ENCODE peak calls at places on chromosomes 2 and 18, in eight cellular contexts. I is epithelial cell of esophagus, J is BJ, O is K562, Q is cardiac fibroblast, L is left ventricle myocardium inferior, X is brain microvascular endothelial cell, C is fibroblast of lung. K is an unnamed sample.

GRCh38 chr2:25492726-25493125 is 151.0 kb upstream of the DNMT3A start:
- DNase-seq in I (no peak), J (no peak), O (no peak), Q (no peak), L (no peak), X (no peak), C (no peak), K (no peak)

GRCh38 chr2:8438996-8439395 is 242.9 kb upstream of the ID2 start:
- DNase-seq in I (no peak), J (no peak), O (no peak), Q (no peak), L (peak; percentile 31), X (no peak), C (no peak), K (no peak)

GRCh38 chr2:64379221-64379620 is 74.7 kb upstream of the LGALSL start:
- DNase-seq in I (no peak), J (no peak), O (no peak), Q (no peak), L (no peak), X (no peak), C (no peak), K (no peak)

GRCh38 chr2:159797468-159798375 is at the start of gene CD302:
- DNase-seq in I (peak; percentile 41), J (no peak), O (peak; percentile 38), Q (peak; percentile 82), L (peak; percentile 86), X (peak; percentile 34), C (peak; percentile 66), K (no peak)

GRCh38 chr2:1674766-1675397 is 69.4 kb downstream of the PXDN start:
- DNase-seq in I (no peak), J (no peak), O (no peak), Q (no peak), L (no peak), X (no peak), C (no peak), K (no peak)

GRCh38 chr2:99970292-99970868 is 172.0 kb downstream of the AFF3 start:
- DNase-seq in I (peak; percentile 5), J (no peak), O (no peak), Q (no peak), L (no peak), X (peak; percentile 5), C (no peak), K (no peak)

GRCh38 chr2:67930156-67930555 is 132.6 kb downstream of the C1D start:
- DNase-seq in I (no peak), J (no peak), O (no peak), Q (no peak), L (no peak), X (no peak), C (no peak), K (no peak)

GRCh38 chr2:11319939-11320338 is 24.5 kb downstream of the ROCK2 start:
- DNase-seq in I (no peak), J (no peak), O (no peak), Q (no peak), L (no peak), X (no peak), C (peak; percentile 56), K (no peak)

GRCh38 chr2:150485114-150485870 is 2.2 kb downstream of the RND3 start:
- DNase-seq in I (peak; percentile 88), J (no peak), O (no peak), Q (peak; percentile 80), L (peak; percentile 77), X (no peak), C (peak; percentile 73), K (no peak)
- TF ChIP-seq CTCF in I (peak; percentile 14), J (no peak), O (no peak), Q (peak; percentile 22), L (peak; percentile 43), X (peak; percentile 55), C (peak; percentile 46), K (peak; percentile 20)

DNA sequence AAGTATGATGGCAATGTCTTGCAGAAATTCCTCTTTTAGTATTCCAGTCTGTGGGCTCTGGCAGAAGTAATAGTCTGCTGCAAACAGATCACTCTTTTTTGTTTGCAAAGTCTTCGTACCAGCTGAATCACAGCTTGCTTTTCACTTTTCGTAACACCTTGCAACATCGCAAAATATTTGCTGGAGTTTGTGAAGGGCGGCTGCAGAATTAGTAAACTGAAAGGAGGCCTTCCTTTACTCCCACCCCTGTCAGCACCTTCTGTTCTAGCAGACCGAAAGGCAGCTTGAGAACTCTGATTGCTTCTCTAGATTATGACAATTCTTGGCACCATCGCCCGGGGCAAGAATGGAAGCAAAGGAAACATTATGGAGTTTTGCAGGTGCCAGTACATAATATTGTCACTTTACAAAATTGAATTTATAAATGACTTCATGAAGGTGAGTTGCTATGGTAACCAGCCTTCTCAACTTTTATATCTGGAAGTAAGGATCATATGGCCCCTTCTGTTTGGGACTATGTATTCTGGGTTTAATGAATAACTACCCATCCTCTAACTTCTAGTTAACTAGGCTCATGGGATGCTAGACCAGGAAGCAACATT is 168.9 kb downstream of the TMEM247 start:
- DNase-seq in I (peak; percentile 90), J (no peak), O (no peak), Q (peak; percentile 79), L (no peak), X (no peak), C (peak; percentile 54), K (no peak)
- H3K4me3 ChIP-seq in I (no peak overlapping the region), J (no peak overlapping the region), O (no peak overlapping the region), Q (no peak overlapping the region), L (no peak overlapping the region), X (no peak overlapping the region), C (no peak overlapping the region), K (no peak overlapping the region)

GRCh38 chr2:97863829-97864228 is 131.9 kb downstream of the TMEM131 start:
- DNase-seq in I (no peak), J (no peak), O (no peak), Q (no peak), L (no peak), X (no peak), C (no peak), K (no peak)

GRCh38 chr2:97861177-97861576 is 134.6 kb downstream of the TMEM131 start:
- DNase-seq in I (no peak), J (no peak), O (no peak), Q (no peak), L (no peak), X (no peak), C (no peak), K (no peak)

GRCh38 chr2:97857553-97857952 is 138.2 kb downstream of the TMEM131 start:
- DNase-seq in I (no peak), J (no peak), O (no peak), Q (no peak), L (no peak), X (no peak), C (no peak), K (no peak)

DNA sequence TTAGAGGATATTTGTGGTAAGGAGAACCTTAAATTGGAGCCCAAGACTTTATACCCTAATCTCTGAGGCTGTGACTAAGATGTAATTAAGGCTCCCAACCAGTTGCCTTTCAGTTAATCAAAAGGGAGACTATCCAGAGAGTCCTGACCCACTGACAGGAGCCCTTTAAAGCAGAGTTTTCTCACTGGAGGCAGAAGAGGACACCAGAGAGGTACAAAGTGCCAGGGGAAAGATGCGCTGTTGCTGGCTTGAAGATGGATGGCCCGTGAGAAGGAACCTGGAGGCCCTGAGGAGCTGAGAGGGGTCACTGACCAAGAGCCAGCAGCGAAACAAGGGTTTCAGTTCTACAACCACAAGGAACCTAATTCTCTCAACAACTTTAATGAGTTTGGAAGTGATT is 137.3 kb downstream of the TMEM131 start:
- DNase-seq in I (no peak), J (no peak), O (no peak), Q (no peak), L (no peak), X (no peak), C (no peak), K (no peak)
- TF ChIP-seq CTCF in I (no peak), J (no peak), O (no peak), Q (no peak), L (no peak), X (no peak), C (no peak), K (no peak)

DNA sequence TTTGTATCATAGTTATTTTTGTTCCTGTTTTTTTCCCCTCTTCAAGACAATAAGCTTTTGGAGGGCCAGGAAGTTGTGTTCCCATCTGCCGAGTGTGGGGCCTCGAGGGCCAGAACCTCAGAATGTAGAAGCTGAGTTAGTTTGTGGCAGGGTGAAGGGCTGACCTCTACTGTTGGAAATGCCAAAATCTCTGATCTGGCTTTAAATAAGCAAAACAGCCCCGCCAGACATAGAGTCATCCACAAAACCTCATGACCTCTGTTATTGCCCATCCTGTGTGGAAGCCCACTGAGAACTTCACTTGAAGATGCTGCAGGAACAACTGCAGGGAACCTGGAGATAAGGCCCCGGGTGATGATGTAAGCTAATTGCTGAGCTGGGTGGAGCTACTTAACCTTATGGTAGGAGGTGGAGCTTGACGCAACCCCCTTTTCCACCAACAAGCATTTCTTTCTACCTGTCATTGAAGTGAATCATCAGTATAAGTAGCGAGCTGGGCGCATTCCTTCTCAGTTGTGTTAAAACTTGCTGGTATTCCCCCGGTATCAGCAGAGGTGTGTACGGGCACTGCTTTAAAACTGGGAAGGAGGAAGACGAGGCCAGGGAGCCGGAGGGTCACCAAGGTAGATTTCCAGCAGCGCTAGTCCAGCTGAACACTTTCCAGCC is 177.2 kb downstream of the NEDD4L start:
- DNase-seq in I (peak; percentile 99), J (no peak), O (peak; percentile 82), Q (peak; percentile 42), L (no peak), X (peak; percentile 92), C (peak; percentile 32), K (peak; percentile 92)
- H3K4me3 ChIP-seq in I (peak overlapping the region; percentile 72), J (no peak overlapping the region), O (peak overlapping the region; percentile 42), Q (no peak overlapping the region), L (no peak overlapping the region), X (peak overlapping the region; percentile 66), C (no peak overlapping the region), K (peak overlapping the region; percentile 53)

GRCh38 chr2:16387461-16387960 is 278.1 kb downstream of the CYRIA start:
- DNase-seq in I (no peak), J (no peak), O (no peak), Q (no peak), L (no peak), X (no peak), C (no peak), K (no peak)

GRCh38 chr2:16386000-16386399 is 279.6 kb downstream of the CYRIA start:
- DNase-seq in I (no peak), J (no peak), O (no peak), Q (no peak), L (no peak), X (no peak), C (no peak), K (no peak)

GRCh38 chr2:16386431-16386830 is 279.2 kb downstream of the CYRIA start:
- DNase-seq in I (no peak), J (no peak), O (no peak), Q (no peak), L (no peak), X (no peak), C (no peak), K (no peak)

GRCh38 chr2:16383411-16383810 is 282.2 kb downstream of the CYRIA start:
- DNase-seq in I (no peak), J (no peak), O (no peak), Q (no peak), L (no peak), X (no peak), C (no peak), K (no peak)

DNA sequence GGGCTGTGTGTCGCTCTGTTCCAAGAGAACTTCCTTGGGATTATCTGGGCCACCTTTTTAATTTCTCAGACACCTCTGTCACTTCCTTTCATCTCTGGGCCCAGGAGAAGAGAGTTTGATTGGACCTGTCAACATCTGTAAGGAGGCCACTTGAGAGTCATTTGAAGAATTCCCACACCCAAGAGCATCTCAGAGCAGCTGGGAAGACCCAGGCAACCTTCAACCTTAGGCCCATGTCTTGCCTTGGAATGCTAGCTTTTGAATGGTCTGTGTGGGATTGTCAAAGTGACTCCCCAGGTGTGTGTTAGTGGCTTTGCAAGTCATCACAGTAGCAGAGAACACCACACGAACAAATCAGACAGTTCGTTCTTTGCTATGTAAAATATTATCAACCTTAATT is 280.3 kb downstream of the CYRIA start:
- DNase-seq in I (no peak), J (no peak), O (no peak), Q (no peak), L (no peak), X (no peak), C (no peak), K (no peak)
- TF ChIP-seq CTCF in I (no peak), J (no peak), O (no peak), Q (no peak), L (no peak), X (no peak), C (no peak), K (no peak)

K was measured in kidney epithelial cell.